ENCODE peak calls at places on chromosomes 11 and 22, in four cellular contexts. E, H, A and L are unnamed samples.

GRCh38 chr11:35214181-35214770 is 75.3 kb downstream of the CD44 start:
- DNase-seq in E (no peak), H (no peak), A (no peak), L (no peak)

GRCh38 chr11:129728571-129728970 is 87.1 kb upstream of the TMEM45B start:
- DNase-seq in E (no peak), H (no peak), A (no peak), L (no peak)

GRCh38 chr11:86473991-86474833 is 99.5 kb downstream of the CCDC81 start:
- DNase-seq in E (peak), H (peak), A (no peak), L (no peak)

GRCh38 chr11:8814209-8814922 is 96.6 kb upstream of the AKIP1 start:
- DNase-seq in E (no peak), H (no peak), A (no peak), L (no peak)

GRCh38 chr22:27719535-27720227 is 81.9 kb downstream of the MN1 start:
- DNase-seq in E (peak), H (peak), A (no peak), L (no peak)

GRCh38 chr11:35259529-35259928 is 120.6 kb downstream of the CD44 start:
- DNase-seq in E (no peak), H (no peak), A (no peak), L (no peak)

GRCh38 chr11:61895046-61895717 is 3.8 kb upstream of the FADS3 start:
- DNase-seq in E (no peak), H (no peak), A (no peak), L (no peak)

GRCh38 chr22:33806191-33806590 is 114.1 kb downstream of the LARGE1 start:
- DNase-seq in E (no peak), H (no peak), A (no peak), L (no peak)

GRCh38 chr11:111871693-111872161 is 346 bp upstream of the ALG9 start:
- DNase-seq in E (no peak), H (no peak), A (no peak), L (no peak)

GRCh38 chr11:72431846-72432245 is 2.5 kb downstream of the CLPB start:
- DNase-seq in E (no peak), H (no peak), A (no peak), L (no peak)

GRCh38 chr11:119295178-119295577 is 21.8 kb downstream of the MCAM start:
- DNase-seq in E (no peak), H (peak), A (no peak), L (no peak)

GRCh38 chr11:134334796-134335571 is 3.2 kb downstream of the GLB1L2 start:
- DNase-seq in E (no peak), H (no peak), A (no peak), L (no peak)

GRCh38 chr11:129375731-129376657 is at the start of gene BARX2:
- DNase-seq in E (no peak), H (peak), A (peak), L (no peak)

GRCh38 chr22:27456696-27457503 is 344.7 kb downstream of the MN1 start:
- DNase-seq in E (no peak), H (peak), A (peak), L (peak)

GRCh38 chr11:12050470-12050891 is 42.1 kb upstream of the DKK3 start:
- DNase-seq in E (no peak), H (no peak), A (peak), L (no peak)

GRCh38 chr11:17864478-17864941 is 129.9 kb downstream of the KCNC1 start:
- DNase-seq in E (no peak), H (no peak), A (no peak), L (no peak)

GRCh38 chr11:69296890-69297224 is 2.9 kb downstream of the MYEOV start:
- DNase-seq in E (no peak), H (no peak), A (no peak), L (no peak)

GRCh38 chr11:41461057-41461681 is 1.7 kb upstream of the LRRC4C start:
- DNase-seq in E (no peak), H (no peak), A (no peak), L (no peak)
- TF ChIP-seq CTCF in E (peak), H (peak), A (peak), L (peak)

GRCh38 chr22:47153854-47154542 is 391.5 kb downstream of the TBC1D22A start:
- DNase-seq in E (no peak), H (no peak), A (no peak), L (no peak)
- H3K4me3 ChIP-seq in E (peak), H (no peak), A (peak), L (no peak)

GRCh38 chr11:125360066-125360465 is 136.0 kb downstream of the FEZ1 start:
- DNase-seq in E (no peak), H (no peak), A (no peak), L (no peak)

GRCh38 chr11:125365196-125365931 is 130.7 kb downstream of the FEZ1 start:
- DNase-seq in E (no peak), H (no peak), A (no peak), L (no peak)

GRCh38 chr11:125368757-125369156 is 127.3 kb downstream of the FEZ1 start:
- DNase-seq in E (no peak), H (no peak), A (no peak), L (no peak)

GRCh38 chr11:125367710-125368109 is 128.4 kb downstream of the FEZ1 start:
- DNase-seq in E (no peak), H (no peak), A (no peak), L (no peak)

GRCh38 chr11:125364085-125364822 is 131.8 kb downstream of the FEZ1 start:
- DNase-seq in E (no peak), H (peak), A (no peak), L (no peak)
- TF ChIP-seq CTCF in E (no peak), H (peak), A (peak), L (peak)

GRCh38 chr11:68271023-68271780 is 571 bp downstream of the C11orf24 start:
- DNase-seq in E (peak), H (peak), A (peak), L (no peak)
- H3K4me3 ChIP-seq in E (peak), H (peak), A (peak), L (peak)

GRCh38 chr11:70544774-70545625 is 146.7 kb downstream of the CTTN start:
- DNase-seq in E (no peak), H (no peak), A (no peak), L (no peak)
- TF ChIP-seq CTCF in E (no peak), H (no peak), A (no peak), L (no peak)

GRCh38 chr11:94785509-94785908 is 17.4 kb downstream of the AMOTL1 start:
- DNase-seq in E (no peak), H (no peak), A (no peak), L (no peak)
- H3K4me3 ChIP-seq in E (no peak), H (no peak), A (no peak), L (no peak)

GRCh38 chr11:33538726-33539125 is 161.9 kb downstream of the C11orf91 start:
- DNase-seq in E (no peak), H (no peak), A (no peak), L (no peak)
- TF ChIP-seq CTCF in E (no peak), H (no peak), A (no peak), L (no peak)